ENCODE peak calls at places on chromosomes 13 and 19, in nine cellular contexts. One of them, this sample, is unnamed.

GRCh38 chr13:84339456-84339855 is 457.2 kb upstream of the SLITRK1 start:
- DNase-seq in activated naive CD4-positive, alpha-beta T cell treated with anti-CD3 and anti-CD28 coated beads for 36 hours: no peak
- DNase-seq in Calu3: no peak
- DNase-seq in nucleus accumbens: no peak
- DNase-seq in activated T-helper 1 cell treated with anti-CD3 and anti-CD28 coated beads, Interleukin-2, amount 50 U/mL, for 16 hours: no peak
- DNase-seq in RCC 7860: no peak
- DNase-seq in omental fat pad: no peak
- DNase-seq in dermis microvascular lymphatic vessel endothelial cell: no peak
- DNase-seq in stimulated activated CD4-positive, alpha-beta T cell treated with anti-CD3 and anti-CD28 coated beads, Interleukin-2, amount 100 ng/mL, for 48 hours: no peak
- DNase-seq in this sample: no peak

GRCh38 chr13:39263033-39263432 is 224.8 kb downstream of the NHLRC3 start:
- DNase-seq in nucleus accumbens: no peak
- DNase-seq in activated T-helper 1 cell treated with anti-CD3 and anti-CD28 coated beads, Interleukin-2, amount 50 U/mL, for 16 hours: no peak
- DNase-seq in Calu3: peak; percentile 42
- DNase-seq in stimulated activated CD4-positive, alpha-beta T cell treated with anti-CD3 and anti-CD28 coated beads, Interleukin-2, amount 100 ng/mL, for 48 hours: peak; percentile 16
- DNase-seq in activated naive CD4-positive, alpha-beta T cell treated with anti-CD3 and anti-CD28 coated beads for 36 hours: peak; percentile 68
- DNase-seq in RCC 7860: no peak
- DNase-seq in omental fat pad: peak; percentile 42
- DNase-seq in dermis microvascular lymphatic vessel endothelial cell: peak; percentile 56
- DNase-seq in this sample: peak; percentile 64

GRCh38 chr19:5112681-5113080 is 143.8 kb downstream of the KDM4B start:
- DNase-seq in nucleus accumbens: no peak
- DNase-seq in activated T-helper 1 cell treated with anti-CD3 and anti-CD28 coated beads, Interleukin-2, amount 50 U/mL, for 16 hours: no peak
- DNase-seq in RCC 7860: no peak
- DNase-seq in Calu3: no peak
- DNase-seq in dermis microvascular lymphatic vessel endothelial cell: no peak
- DNase-seq in omental fat pad: no peak
- DNase-seq in stimulated activated CD4-positive, alpha-beta T cell treated with anti-CD3 and anti-CD28 coated beads, Interleukin-2, amount 100 ng/mL, for 48 hours: no peak
- DNase-seq in activated naive CD4-positive, alpha-beta T cell treated with anti-CD3 and anti-CD28 coated beads for 36 hours: no peak
- DNase-seq in this sample: no peak

GRCh38 chr19:10766049-10766623 is 48.3 kb downstream of the DNM2 start:
- DNase-seq in RCC 7860: no peak
- DNase-seq in omental fat pad: no peak
- DNase-seq in nucleus accumbens: no peak
- DNase-seq in stimulated activated CD4-positive, alpha-beta T cell treated with anti-CD3 and anti-CD28 coated beads, Interleukin-2, amount 100 ng/mL, for 48 hours: no peak
- DNase-seq in dermis microvascular lymphatic vessel endothelial cell: no peak
- DNase-seq in Calu3: no peak
- DNase-seq in activated T-helper 1 cell treated with anti-CD3 and anti-CD28 coated beads, Interleukin-2, amount 50 U/mL, for 16 hours: no peak
- DNase-seq in activated naive CD4-positive, alpha-beta T cell treated with anti-CD3 and anti-CD28 coated beads for 36 hours: no peak
- DNase-seq in this sample: no peak

GRCh38 chr19:36031308-36031707 is 1.4 kb downstream of the CLIP3 start:
- DNase-seq in RCC 7860: no peak
- DNase-seq in activated T-helper 1 cell treated with anti-CD3 and anti-CD28 coated beads, Interleukin-2, amount 50 U/mL, for 16 hours: no peak
- DNase-seq in nucleus accumbens: no peak
- DNase-seq in activated naive CD4-positive, alpha-beta T cell treated with anti-CD3 and anti-CD28 coated beads for 36 hours: no peak
- DNase-seq in stimulated activated CD4-positive, alpha-beta T cell treated with anti-CD3 and anti-CD28 coated beads, Interleukin-2, amount 100 ng/mL, for 48 hours: no peak
- DNase-seq in dermis microvascular lymphatic vessel endothelial cell: no peak
- DNase-seq in omental fat pad: no peak
- DNase-seq in Calu3: no peak
- DNase-seq in this sample: no peak

GRCh38 chr13:96460571-96460970 is 370.7 kb downstream of the HS6ST3 start:
- DNase-seq in stimulated activated CD4-positive, alpha-beta T cell treated with anti-CD3 and anti-CD28 coated beads, Interleukin-2, amount 100 ng/mL, for 48 hours: no peak
- DNase-seq in activated naive CD4-positive, alpha-beta T cell treated with anti-CD3 and anti-CD28 coated beads for 36 hours: no peak
- DNase-seq in RCC 7860: no peak
- DNase-seq in Calu3: no peak
- DNase-seq in dermis microvascular lymphatic vessel endothelial cell: no peak
- DNase-seq in omental fat pad: no peak
- DNase-seq in nucleus accumbens: no peak
- DNase-seq in activated T-helper 1 cell treated with anti-CD3 and anti-CD28 coated beads, Interleukin-2, amount 50 U/mL, for 16 hours: no peak
- DNase-seq in this sample: no peak

GRCh38 chr13:95571941-95572340 is 19.4 kb downstream of the CLDN10 start:
- DNase-seq in stimulated activated CD4-positive, alpha-beta T cell treated with anti-CD3 and anti-CD28 coated beads, Interleukin-2, amount 100 ng/mL, for 48 hours: no peak
- DNase-seq in activated T-helper 1 cell treated with anti-CD3 and anti-CD28 coated beads, Interleukin-2, amount 50 U/mL, for 16 hours: no peak
- DNase-seq in nucleus accumbens: no peak
- DNase-seq in RCC 7860: no peak
- DNase-seq in dermis microvascular lymphatic vessel endothelial cell: no peak
- DNase-seq in omental fat pad: no peak
- DNase-seq in activated naive CD4-positive, alpha-beta T cell treated with anti-CD3 and anti-CD28 coated beads for 36 hours: no peak
- DNase-seq in Calu3: no peak
- DNase-seq in this sample: no peak

GRCh38 chr13:30331331-30331771 is 24.0 kb upstream of the KATNAL1 start:
- DNase-seq in activated T-helper 1 cell treated with anti-CD3 and anti-CD28 coated beads, Interleukin-2, amount 50 U/mL, for 16 hours: no peak
- DNase-seq in dermis microvascular lymphatic vessel endothelial cell: no peak
- DNase-seq in omental fat pad: no peak
- DNase-seq in nucleus accumbens: no peak
- DNase-seq in Calu3: no peak
- DNase-seq in activated naive CD4-positive, alpha-beta T cell treated with anti-CD3 and anti-CD28 coated beads for 36 hours: no peak
- DNase-seq in stimulated activated CD4-positive, alpha-beta T cell treated with anti-CD3 and anti-CD28 coated beads, Interleukin-2, amount 100 ng/mL, for 48 hours: no peak
- DNase-seq in RCC 7860: no peak
- DNase-seq in this sample: no peak

GRCh38 chr19:1169921-1170885 is 3.9 kb downstream of the SBNO2 start:
- DNase-seq in nucleus accumbens: no peak
- DNase-seq in omental fat pad: no peak
- DNase-seq in dermis microvascular lymphatic vessel endothelial cell: peak; percentile 9
- DNase-seq in activated naive CD4-positive, alpha-beta T cell treated with anti-CD3 and anti-CD28 coated beads for 36 hours: no peak
- DNase-seq in RCC 7860: no peak
- DNase-seq in activated T-helper 1 cell treated with anti-CD3 and anti-CD28 coated beads, Interleukin-2, amount 50 U/mL, for 16 hours: no peak
- DNase-seq in stimulated activated CD4-positive, alpha-beta T cell treated with anti-CD3 and anti-CD28 coated beads, Interleukin-2, amount 100 ng/mL, for 48 hours: no peak
- DNase-seq in Calu3: no peak
- DNase-seq in this sample: no peak

GRCh38 chr13:97353927-97354326 is 80.0 kb upstream of the RAP2A start:
- DNase-seq in RCC 7860: no peak
- DNase-seq in dermis microvascular lymphatic vessel endothelial cell: no peak
- DNase-seq in stimulated activated CD4-positive, alpha-beta T cell treated with anti-CD3 and anti-CD28 coated beads, Interleukin-2, amount 100 ng/mL, for 48 hours: no peak
- DNase-seq in nucleus accumbens: no peak
- DNase-seq in activated naive CD4-positive, alpha-beta T cell treated with anti-CD3 and anti-CD28 coated beads for 36 hours: no peak
- DNase-seq in Calu3: no peak
- DNase-seq in activated T-helper 1 cell treated with anti-CD3 and anti-CD28 coated beads, Interleukin-2, amount 50 U/mL, for 16 hours: no peak
- DNase-seq in omental fat pad: no peak
- DNase-seq in this sample: no peak

GRCh38 chr13:79830945-79831344 is 350.0 kb downstream of the NDFIP2 start:
- DNase-seq in omental fat pad: no peak
- DNase-seq in stimulated activated CD4-positive, alpha-beta T cell treated with anti-CD3 and anti-CD28 coated beads, Interleukin-2, amount 100 ng/mL, for 48 hours: no peak
- DNase-seq in activated naive CD4-positive, alpha-beta T cell treated with anti-CD3 and anti-CD28 coated beads for 36 hours: no peak
- DNase-seq in dermis microvascular lymphatic vessel endothelial cell: no peak
- DNase-seq in Calu3: no peak
- DNase-seq in RCC 7860: no peak
- DNase-seq in nucleus accumbens: no peak
- DNase-seq in activated T-helper 1 cell treated with anti-CD3 and anti-CD28 coated beads, Interleukin-2, amount 50 U/mL, for 16 hours: no peak
- DNase-seq in this sample: no peak

GRCh38 chr19:32798201-32798600 is 71.4 kb downstream of the SLC7A9 start:
- DNase-seq in nucleus accumbens: no peak
- DNase-seq in RCC 7860: no peak
- DNase-seq in omental fat pad: no peak
- DNase-seq in dermis microvascular lymphatic vessel endothelial cell: no peak
- DNase-seq in stimulated activated CD4-positive, alpha-beta T cell treated with anti-CD3 and anti-CD28 coated beads, Interleukin-2, amount 100 ng/mL, for 48 hours: no peak
- DNase-seq in Calu3: no peak
- DNase-seq in activated T-helper 1 cell treated with anti-CD3 and anti-CD28 coated beads, Interleukin-2, amount 50 U/mL, for 16 hours: no peak
- DNase-seq in activated naive CD4-positive, alpha-beta T cell treated with anti-CD3 and anti-CD28 coated beads for 36 hours: no peak
- DNase-seq in this sample: no peak

GRCh38 chr13:25380082-25380481 is 8.3 kb downstream of the ATP8A2 start:
- DNase-seq in activated T-helper 1 cell treated with anti-CD3 and anti-CD28 coated beads, Interleukin-2, amount 50 U/mL, for 16 hours: no peak
- DNase-seq in stimulated activated CD4-positive, alpha-beta T cell treated with anti-CD3 and anti-CD28 coated beads, Interleukin-2, amount 100 ng/mL, for 48 hours: no peak
- DNase-seq in activated naive CD4-positive, alpha-beta T cell treated with anti-CD3 and anti-CD28 coated beads for 36 hours: no peak
- DNase-seq in RCC 7860: no peak
- DNase-seq in dermis microvascular lymphatic vessel endothelial cell: no peak
- DNase-seq in Calu3: no peak
- DNase-seq in omental fat pad: no peak
- DNase-seq in nucleus accumbens: no peak
- DNase-seq in this sample: no peak

GRCh38 chr19:56167064-56167578 is 8.7 kb upstream of the GALP start:
- DNase-seq in omental fat pad: no peak
- DNase-seq in Calu3: no peak
- DNase-seq in activated T-helper 1 cell treated with anti-CD3 and anti-CD28 coated beads, Interleukin-2, amount 50 U/mL, for 16 hours: no peak
- DNase-seq in dermis microvascular lymphatic vessel endothelial cell: no peak
- DNase-seq in stimulated activated CD4-positive, alpha-beta T cell treated with anti-CD3 and anti-CD28 coated beads, Interleukin-2, amount 100 ng/mL, for 48 hours: no peak
- DNase-seq in RCC 7860: no peak
- DNase-seq in nucleus accumbens: no peak
- DNase-seq in activated naive CD4-positive, alpha-beta T cell treated with anti-CD3 and anti-CD28 coated beads for 36 hours: no peak
- DNase-seq in this sample: peak; percentile 35

GRCh38 chr19:18340990-18341868 is 831 bp downstream of the PGPEP1 start:
- DNase-seq in Calu3: peak; percentile 53
- DNase-seq in activated T-helper 1 cell treated with anti-CD3 and anti-CD28 coated beads, Interleukin-2, amount 50 U/mL, for 16 hours: peak; percentile 36
- DNase-seq in omental fat pad: peak; percentile 29
- DNase-seq in nucleus accumbens: no peak
- DNase-seq in stimulated activated CD4-positive, alpha-beta T cell treated with anti-CD3 and anti-CD28 coated beads, Interleukin-2, amount 100 ng/mL, for 48 hours: peak; percentile 63
- DNase-seq in RCC 7860: no peak
- DNase-seq in dermis microvascular lymphatic vessel endothelial cell: no peak
- DNase-seq in activated naive CD4-positive, alpha-beta T cell treated with anti-CD3 and anti-CD28 coated beads for 36 hours: peak; percentile 84
- DNase-seq in this sample: peak; percentile 64

GRCh38 chr13:111203742-111204386 is 88.8 kb downstream of the ARHGEF7 start:
- DNase-seq in activated naive CD4-positive, alpha-beta T cell treated with anti-CD3 and anti-CD28 coated beads for 36 hours: no peak
- DNase-seq in Calu3: no peak
- DNase-seq in activated T-helper 1 cell treated with anti-CD3 and anti-CD28 coated beads, Interleukin-2, amount 50 U/mL, for 16 hours: no peak
- DNase-seq in RCC 7860: no peak
- DNase-seq in stimulated activated CD4-positive, alpha-beta T cell treated with anti-CD3 and anti-CD28 coated beads, Interleukin-2, amount 100 ng/mL, for 48 hours: no peak
- DNase-seq in omental fat pad: no peak
- DNase-seq in nucleus accumbens: no peak
- DNase-seq in dermis microvascular lymphatic vessel endothelial cell: no peak
- DNase-seq in this sample: no peak